ENCODE peak calls at places on chromosomes 7 and 10, in seven cellular contexts. One of them, this sample, is unnamed.

GRCh38 chr7:55794527-55794926 is 68.0 kb downstream of the SEPTIN14 start:
- DNase-seq in kidney epithelial cell: no peak
- DNase-seq in OCI-LY7: no peak
- DNase-seq in foreskin fibroblast: no peak
- DNase-seq in hepatocyte: no peak
- DNase-seq in fibroblast of lung: no peak
- DNase-seq in A549: no peak
- DNase-seq in this sample: peak; percentile 88

GRCh38 chr10:127071126-127071525 is 125.3 kb downstream of the INSYN2A start:
- DNase-seq in kidney epithelial cell: no peak
- DNase-seq in OCI-LY7: no peak
- DNase-seq in foreskin fibroblast: no peak
- DNase-seq in hepatocyte: no peak
- DNase-seq in fibroblast of lung: no peak
- DNase-seq in A549: no peak
- DNase-seq in this sample: no peak

GRCh38 chr7:99308461-99309074 is 17.1 kb upstream of the ARPC1A start:
- DNase-seq in kidney epithelial cell: no peak
- DNase-seq in OCI-LY7: no peak
- DNase-seq in foreskin fibroblast: peak; percentile 77
- DNase-seq in hepatocyte: no peak
- DNase-seq in fibroblast of lung: peak; percentile 58
- DNase-seq in A549: no peak
- DNase-seq in this sample: peak; percentile 98

GRCh38 chr10:117454502-117454901 is 79.3 kb upstream of the PDZD8 start:
- DNase-seq in kidney epithelial cell: no peak
- DNase-seq in OCI-LY7: no peak
- DNase-seq in foreskin fibroblast: peak; percentile 57
- DNase-seq in hepatocyte: no peak
- DNase-seq in fibroblast of lung: no peak
- DNase-seq in A549: no peak
- DNase-seq in this sample: peak; percentile 45

GRCh38 chr7:140924821-140925421 is at the start of gene BRAF:
- DNase-seq in kidney epithelial cell: no peak
- DNase-seq in OCI-LY7: peak; percentile 88
- DNase-seq in foreskin fibroblast: peak; percentile 98
- DNase-seq in hepatocyte: peak; percentile 95
- DNase-seq in fibroblast of lung: peak; percentile 84
- DNase-seq in A549: peak; percentile 62
- DNase-seq in this sample: peak; percentile 85

GRCh38 chr7:72493850-72494661 is 81.9 kb upstream of the CALN1 start:
- DNase-seq in kidney epithelial cell: no peak
- DNase-seq in OCI-LY7: peak; percentile 57
- DNase-seq in foreskin fibroblast: peak; percentile 24
- DNase-seq in hepatocyte: peak; percentile 80
- DNase-seq in fibroblast of lung: peak; percentile 25
- DNase-seq in A549: peak; percentile 40
- DNase-seq in this sample: peak; percentile 55

GRCh38 chr10:90674927-90675326 is 182.9 kb downstream of the HTR7 start:
- DNase-seq in kidney epithelial cell: no peak
- DNase-seq in OCI-LY7: no peak
- DNase-seq in foreskin fibroblast: peak; percentile 96
- DNase-seq in hepatocyte: peak; percentile 7
- DNase-seq in fibroblast of lung: peak; percentile 96
- DNase-seq in A549: no peak
- DNase-seq in this sample: peak; percentile 77

GRCh38 chr10:114044251-114045070 is 795 bp downstream of the ADRB1 start:
- DNase-seq in kidney epithelial cell: no peak
- DNase-seq in OCI-LY7: no peak
- DNase-seq in foreskin fibroblast: no peak
- DNase-seq in hepatocyte: peak; percentile 11
- DNase-seq in fibroblast of lung: no peak
- DNase-seq in A549: no peak
- DNase-seq in this sample: no peak

GRCh38 chr10:122419890-122420623 is 34.4 kb upstream of the ARMS2 start:
- DNase-seq in kidney epithelial cell: no peak
- DNase-seq in OCI-LY7: no peak
- DNase-seq in foreskin fibroblast: peak; percentile 93
- DNase-seq in hepatocyte: no peak
- DNase-seq in fibroblast of lung: peak; percentile 80
- DNase-seq in A549: no peak
- DNase-seq in this sample: peak; percentile 36

GRCh38 chr10:33240931-33241330 is 93.5 kb downstream of the NRP1 start:
- DNase-seq in kidney epithelial cell: no peak
- DNase-seq in OCI-LY7: no peak
- DNase-seq in foreskin fibroblast: peak; percentile 81
- DNase-seq in hepatocyte: no peak
- DNase-seq in fibroblast of lung: peak; percentile 79
- DNase-seq in A549: no peak
- DNase-seq in this sample: no peak

GRCh38 chr10:114259825-114260224 is 20.8 kb downstream of the VWA2 start:
- DNase-seq in kidney epithelial cell: no peak
- DNase-seq in OCI-LY7: no peak
- DNase-seq in foreskin fibroblast: peak; percentile 69
- DNase-seq in hepatocyte: no peak
- DNase-seq in fibroblast of lung: peak; percentile 70
- DNase-seq in A549: no peak
- DNase-seq in this sample: no peak

GRCh38 chr7:20331231-20331880 is 656 bp downstream of the ITGB8 start:
- DNase-seq in kidney epithelial cell: no peak
- DNase-seq in OCI-LY7: peak; percentile 31
- DNase-seq in foreskin fibroblast: peak; percentile 56
- DNase-seq in hepatocyte: peak; percentile 64
- DNase-seq in fibroblast of lung: peak; percentile 48
- DNase-seq in A549: no peak
- DNase-seq in this sample: peak; percentile 45

GRCh38 chr7:65746398-65746669 is 126.5 kb upstream of the VKORC1L1 start:
- DNase-seq in kidney epithelial cell: no peak
- DNase-seq in OCI-LY7: no peak
- DNase-seq in foreskin fibroblast: peak; percentile 64
- DNase-seq in hepatocyte: no peak
- DNase-seq in fibroblast of lung: peak; percentile 38
- DNase-seq in A549: peak; percentile 23
- DNase-seq in this sample: peak; percentile 57

GRCh38 chr10:13847201-13847631 is 260.5 kb downstream of the PRPF18 start:
- DNase-seq in kidney epithelial cell: no peak
- DNase-seq in OCI-LY7: no peak
- DNase-seq in foreskin fibroblast: no peak
- DNase-seq in hepatocyte: no peak
- DNase-seq in fibroblast of lung: no peak
- DNase-seq in A549: no peak
- DNase-seq in this sample: peak; percentile 49

GRCh38 chr10:13969118-13969791 is 361.5 kb downstream of the FRMD4A start:
- DNase-seq in kidney epithelial cell: no peak
- DNase-seq in OCI-LY7: no peak
- DNase-seq in foreskin fibroblast: no peak
- DNase-seq in hepatocyte: no peak
- DNase-seq in fibroblast of lung: peak; percentile 59
- DNase-seq in A549: no peak
- DNase-seq in this sample: peak; percentile 92

GRCh38 chr7:29609162-29610030 is 45.8 kb downstream of the PRR15 start:
- DNase-seq in kidney epithelial cell: no peak
- DNase-seq in OCI-LY7: no peak
- DNase-seq in foreskin fibroblast: peak; percentile 70
- DNase-seq in hepatocyte: peak; percentile 61
- DNase-seq in fibroblast of lung: peak; percentile 74
- DNase-seq in A549: peak; percentile 62
- DNase-seq in this sample: peak; percentile 82

GRCh38 chr7:48112431-48113165 is 23.5 kb downstream of the UPP1 start:
- DNase-seq in kidney epithelial cell: no peak
- DNase-seq in OCI-LY7: no peak
- DNase-seq in foreskin fibroblast: peak; percentile 58
- DNase-seq in hepatocyte: no peak
- DNase-seq in fibroblast of lung: peak; percentile 70
- DNase-seq in A549: no peak
- DNase-seq in this sample: peak; percentile 63

GRCh38 chr7:30036220-30036619 is 8.0 kb downstream of the PLEKHA8 start:
- DNase-seq in kidney epithelial cell: no peak
- DNase-seq in OCI-LY7: no peak
- DNase-seq in foreskin fibroblast: no peak
- DNase-seq in hepatocyte: no peak
- DNase-seq in fibroblast of lung: no peak
- DNase-seq in A549: no peak
- DNase-seq in this sample: no peak

GRCh38 chr10:12397147-12397896 is 48.0 kb downstream of the CAMK1D start:
- DNase-seq in kidney epithelial cell: no peak
- DNase-seq in OCI-LY7: no peak
- DNase-seq in foreskin fibroblast: no peak
- DNase-seq in hepatocyte: no peak
- DNase-seq in fibroblast of lung: no peak
- DNase-seq in A549: no peak
- DNase-seq in this sample: no peak

GRCh38 chr10:22427890-22428571 is 82.7 kb downstream of the SPAG6 start:
- DNase-seq in kidney epithelial cell: peak; percentile 49
- DNase-seq in OCI-LY7: no peak
- DNase-seq in foreskin fibroblast: peak; percentile 95
- DNase-seq in hepatocyte: peak; percentile 28
- DNase-seq in fibroblast of lung: peak; percentile 94
- DNase-seq in A549: peak; percentile 52
- DNase-seq in this sample: peak; percentile 88

GRCh38 chr7:12809476-12809875 is 122.0 kb downstream of the ARL4A start:
- DNase-seq in kidney epithelial cell: no peak
- DNase-seq in OCI-LY7: no peak
- DNase-seq in foreskin fibroblast: peak; percentile 3
- DNase-seq in hepatocyte: no peak
- DNase-seq in fibroblast of lung: no peak
- DNase-seq in A549: no peak
- DNase-seq in this sample: peak; percentile 84

GRCh38 chr7:121610243-121610642 is 214.1 kb upstream of the FAM3C start:
- DNase-seq in kidney epithelial cell: no peak
- DNase-seq in OCI-LY7: no peak
- DNase-seq in foreskin fibroblast: no peak
- DNase-seq in hepatocyte: no peak
- DNase-seq in fibroblast of lung: no peak
- DNase-seq in A549: no peak
- DNase-seq in this sample: peak; percentile 25

GRCh38 chr7:81990395-81990794 is 220.5 kb upstream of the HGF start:
- DNase-seq in kidney epithelial cell: peak; percentile 12
- DNase-seq in OCI-LY7: no peak
- DNase-seq in foreskin fibroblast: peak; percentile 82
- DNase-seq in hepatocyte: no peak
- DNase-seq in fibroblast of lung: peak; percentile 33
- DNase-seq in A549: no peak
- DNase-seq in this sample: peak; percentile 54

GRCh38 chr7:1368682-1369571 is 90.3 kb downstream of the MICALL2 start:
- DNase-seq in kidney epithelial cell: no peak
- DNase-seq in OCI-LY7: peak; percentile 20
- DNase-seq in foreskin fibroblast: peak; percentile 21
- DNase-seq in hepatocyte: peak; percentile 63
- DNase-seq in fibroblast of lung: no peak
- DNase-seq in A549: peak; percentile 83
- DNase-seq in this sample: no peak

GRCh38 chr7:3754488-3755365 is 453.7 kb downstream of the SDK1 start:
- DNase-seq in kidney epithelial cell: no peak
- DNase-seq in OCI-LY7: no peak
- DNase-seq in foreskin fibroblast: peak; percentile 68
- DNase-seq in hepatocyte: peak; percentile 32
- DNase-seq in fibroblast of lung: peak; percentile 92
- DNase-seq in A549: no peak
- DNase-seq in this sample: peak; percentile 38

GRCh38 chr7:152602962-152603361 is 73.0 kb downstream of the XRCC2 start:
- DNase-seq in kidney epithelial cell: no peak
- DNase-seq in OCI-LY7: no peak
- DNase-seq in foreskin fibroblast: no peak
- DNase-seq in hepatocyte: no peak
- DNase-seq in fibroblast of lung: peak; percentile 77
- DNase-seq in A549: no peak
- DNase-seq in this sample: no peak

GRCh38 chr10:88091490-88092061 is 228.2 kb downstream of the PTEN start:
- DNase-seq in kidney epithelial cell: no peak
- DNase-seq in OCI-LY7: peak; percentile 73
- DNase-seq in foreskin fibroblast: no peak
- DNase-seq in hepatocyte: no peak
- DNase-seq in fibroblast of lung: no peak
- DNase-seq in A549: no peak
- DNase-seq in this sample: peak; percentile 96

DNA sequence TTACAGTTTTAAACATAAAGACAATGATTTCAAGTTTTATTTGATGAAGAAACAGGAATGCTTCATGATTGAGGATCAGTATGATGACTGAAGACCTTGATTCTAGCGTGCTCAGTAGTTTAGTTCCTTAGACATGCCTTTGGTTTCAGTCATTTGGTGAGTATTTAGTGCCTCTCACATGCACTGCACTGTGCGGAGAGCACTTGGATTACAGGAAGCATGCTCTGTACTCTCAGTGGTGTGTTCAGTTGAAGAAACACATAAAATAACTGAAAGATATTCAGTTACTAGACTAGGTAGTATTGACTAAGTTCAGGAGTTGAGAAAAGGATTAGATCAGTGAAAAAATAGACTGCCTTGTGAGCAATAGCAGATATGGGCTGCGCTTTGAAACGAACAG is 25.5 kb downstream of the RBM17 start:
- DNase-seq in kidney epithelial cell: no peak
- DNase-seq in OCI-LY7: no peak
- DNase-seq in foreskin fibroblast: peak; percentile 29
- DNase-seq in hepatocyte: no peak
- DNase-seq in fibroblast of lung: peak; percentile 45
- DNase-seq in A549: no peak
- DNase-seq in this sample: no peak
- H3K4me3 ChIP-seq in kidney epithelial cell: no peak overlapping the region
- H3K4me3 ChIP-seq in OCI-LY7: no peak overlapping the region
- H3K4me3 ChIP-seq in foreskin fibroblast: no peak overlapping the region
- H3K4me3 ChIP-seq in hepatocyte: no peak overlapping the region
- H3K4me3 ChIP-seq in fibroblast of lung: no peak overlapping the region
- H3K4me3 ChIP-seq in A549: no peak overlapping the region
- H3K4me3 ChIP-seq in this sample: no peak overlapping the region

GRCh38 chr10:73263948-73264347 is 11.5 kb upstream of the MRPS16 start:
- DNase-seq in kidney epithelial cell: no peak
- DNase-seq in OCI-LY7: peak; percentile 37
- DNase-seq in foreskin fibroblast: peak; percentile 62
- DNase-seq in hepatocyte: peak; percentile 11
- DNase-seq in fibroblast of lung: peak; percentile 19
- DNase-seq in A549: peak; percentile 17
- DNase-seq in this sample: peak; percentile 41
- TF ChIP-seq CTCF in kidney epithelial cell: peak; percentile 38
- TF ChIP-seq CTCF in OCI-LY7: peak; percentile 90
- TF ChIP-seq CTCF in foreskin fibroblast: peak; percentile 37
- TF ChIP-seq CTCF in hepatocyte: peak; percentile 61
- TF ChIP-seq CTCF in fibroblast of lung: peak; percentile 60
- TF ChIP-seq CTCF in A549: peak; percentile 80
- TF ChIP-seq CTCF in this sample: peak; percentile 55

DNA sequence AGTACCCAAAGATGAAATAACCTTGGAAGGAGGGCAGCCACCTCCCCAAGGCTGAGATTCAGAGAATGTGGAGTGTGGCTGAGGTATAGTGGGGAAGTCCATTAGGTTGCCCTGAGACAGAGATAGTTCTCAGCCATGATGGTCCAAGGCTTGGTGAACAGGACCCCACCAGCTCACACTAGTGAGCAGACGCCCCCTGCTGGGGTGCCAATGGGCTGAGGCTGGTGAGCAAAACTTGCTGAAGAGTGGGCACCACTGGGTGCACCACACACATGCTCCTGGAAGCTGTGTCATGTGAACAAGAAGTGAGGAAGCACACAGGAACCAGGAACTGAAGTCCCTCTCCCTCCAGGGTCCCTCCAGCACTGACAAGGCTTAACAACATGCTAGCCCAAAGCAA is 8.9 kb downstream of the FBXL13 start:
- DNase-seq in kidney epithelial cell: no peak
- DNase-seq in OCI-LY7: peak; percentile 69
- DNase-seq in foreskin fibroblast: peak; percentile 61
- DNase-seq in hepatocyte: peak; percentile 46
- DNase-seq in fibroblast of lung: peak; percentile 13
- DNase-seq in A549: peak; percentile 17
- DNase-seq in this sample: peak; percentile 40
- H3K4me3 ChIP-seq in kidney epithelial cell: no peak overlapping the region
- H3K4me3 ChIP-seq in OCI-LY7: no peak overlapping the region
- H3K4me3 ChIP-seq in foreskin fibroblast: no peak overlapping the region
- H3K4me3 ChIP-seq in hepatocyte: no peak overlapping the region
- H3K4me3 ChIP-seq in fibroblast of lung: no peak overlapping the region
- H3K4me3 ChIP-seq in A549: no peak overlapping the region
- H3K4me3 ChIP-seq in this sample: no peak overlapping the region

GRCh38 chr7:6430271-6430940 is 17.3 kb downstream of the DAGLB start:
- DNase-seq in kidney epithelial cell: no peak
- DNase-seq in OCI-LY7: peak; percentile 31
- DNase-seq in foreskin fibroblast: peak; percentile 65
- DNase-seq in hepatocyte: no peak
- DNase-seq in fibroblast of lung: peak; percentile 68
- DNase-seq in A549: no peak
- DNase-seq in this sample: peak; percentile 49
- TF ChIP-seq CTCF in kidney epithelial cell: peak; percentile 21
- TF ChIP-seq CTCF in OCI-LY7: peak; percentile 59
- TF ChIP-seq CTCF in foreskin fibroblast: no peak
- TF ChIP-seq CTCF in hepatocyte: peak; percentile 15
- TF ChIP-seq CTCF in fibroblast of lung: peak; percentile 36
- TF ChIP-seq CTCF in A549: no peak
- TF ChIP-seq CTCF in this sample: peak; percentile 6

This sample was measured in epithelial cell of esophagus.